ENCODE peak calls at places on chromosomes 7 and 10, in six cellular contexts. P, R, L, T, I and J are unnamed samples.
A peak's percentile ranks its signal among the peaks of the same experiment; 100 is the strongest.

GRCh38 chr10:79137404-79137803 is 68.6 kb downstream of the ZMIZ1 start:
- DNase-seq in P (no peak), R (no peak), L (no peak), T (no peak), I (no peak), J (no peak)

GRCh38 chr7:40471891-40472290 is 337.1 kb downstream of the SUGCT start:
- DNase-seq in P (no peak), R (no peak), L (no peak), T (no peak), I (no peak), J (no peak)

GRCh38 chr10:79378647-79379511 is 31.6 kb downstream of the PPIF start:
- DNase-seq in P (no peak), R (no peak), L (peak; percentile 61), T (no peak), I (no peak), J (no peak)

GRCh38 chr7:93889261-93889660 is 1.3 kb downstream of the TFPI2 start:
- DNase-seq in P (peak; percentile 92), R (peak; percentile 58), L (no peak), T (no peak), I (no peak), J (peak; percentile 76)

GRCh38 chr10:61842755-61843497 is 58.6 kb upstream of the ARID5B start:
- DNase-seq in P (peak; percentile 77), R (peak; percentile 57), L (no peak), T (no peak), I (no peak), J (peak; percentile 51)

GRCh38 chr10:18918545-18918944 is 130.1 kb upstream of the MALRD1 start:
- DNase-seq in P (peak; percentile 98), R (peak; percentile 24), L (no peak), T (no peak), I (no peak), J (no peak)

GRCh38 chr10:29590598-29591415 is 44.0 kb downstream of the SVIL start:
- DNase-seq in P (peak; percentile 86), R (peak; percentile 28), L (no peak), T (no peak), I (no peak), J (peak; percentile 55)

GRCh38 chr10:65143723-65144122 is 1622.5 kb downstream of the REEP3 start:
- DNase-seq in P (no peak), R (no peak), L (no peak), T (no peak), I (no peak), J (no peak)

GRCh38 chr10:126278846-126279245 is 109.4 kb downstream of the ADAM12 start:
- DNase-seq in P (peak; percentile 58), R (no peak), L (no peak), T (no peak), I (no peak), J (no peak)

GRCh38 chr7:87225696-87226095 is 6.2 kb upstream of the TMEM243 start:
- DNase-seq in P (peak; percentile 72), R (peak; percentile 21), L (no peak), T (no peak), I (no peak), J (peak; percentile 47)

GRCh38 chr10:91311601-91312000 is 91.1 kb downstream of the PCGF5 start:
- DNase-seq in P (no peak), R (no peak), L (no peak), T (no peak), I (no peak), J (peak; percentile 66)

GRCh38 chr10:57844387-57844998 is 423.2 kb downstream of the IPMK start:
- DNase-seq in P (no peak), R (no peak), L (no peak), T (no peak), I (no peak), J (no peak)

GRCh38 chr7:1361756-1362125 is 97.5 kb downstream of the MICALL2 start:
- DNase-seq in P (no peak), R (no peak), L (no peak), T (no peak), I (no peak), J (no peak)

GRCh38 chr7:92699560-92699959 is 109.4 kb upstream of the FAM133B start:
- DNase-seq in P (peak; percentile 72), R (no peak), L (no peak), T (no peak), I (no peak), J (peak; percentile 45)

GRCh38 chr7:134056816-134057215 is 70.3 kb upstream of the LRGUK start:
- DNase-seq in P (no peak), R (no peak), L (no peak), T (no peak), I (no peak), J (no peak)

GRCh38 chr10:29619273-29619672 is 15.5 kb downstream of the SVIL start:
- DNase-seq in P (peak; percentile 83), R (no peak), L (no peak), T (no peak), I (no peak), J (peak; percentile 66)

GRCh38 chr7:128030999-128031681 is at the start of gene LRRC4:
- DNase-seq in P (peak; percentile 43), R (no peak), L (no peak), T (no peak), I (peak; percentile 59), J (peak; percentile 78)

GRCh38 chr10:48273741-48274140 is 755 bp downstream of the FRMPD2 start:
- DNase-seq in P (no peak), R (no peak), L (no peak), T (no peak), I (no peak), J (no peak)

GRCh38 chr7:131527462-131527861 is 29.0 kb downstream of the PODXL start:
- DNase-seq in P (no peak), R (no peak), L (no peak), T (no peak), I (no peak), J (no peak)

GRCh38 chr10:70664702-70665195 is 7.6 kb upstream of the ADAMTS14 start:
- DNase-seq in P (peak; percentile 95), R (peak; percentile 99), L (peak; percentile 25), T (no peak), I (no peak), J (peak; percentile 96)

GRCh38 chr10:124223711-124224085 is 130.3 kb upstream of the CHST15 start:
- DNase-seq in P (no peak), R (no peak), L (no peak), T (no peak), I (no peak), J (no peak)

GRCh38 chr10:17026686-17027485 is 102.7 kb downstream of the CUBN start:
- DNase-seq in P (peak; percentile 32), R (peak; percentile 80), L (no peak), T (no peak), I (no peak), J (no peak)

GRCh38 chr10:533611-534566 is 155.6 kb downstream of the DIP2C start:
- DNase-seq in P (no peak), R (no peak), L (peak; percentile 47), T (no peak), I (no peak), J (no peak)

GRCh38 chr7:149670288-149670687 is 103.1 kb downstream of the ZNF467 start:
- DNase-seq in P (peak; percentile 10), R (no peak), L (no peak), T (no peak), I (no peak), J (peak; percentile 64)

GRCh38 chr10:6701289-6701688 is 121.2 kb upstream of the PRKCQ start:
- DNase-seq in P (no peak), R (no peak), L (no peak), T (no peak), I (peak; percentile 19), J (no peak)

GRCh38 chr7:2601907-2602735 is 29.7 kb upstream of the TTYH3 start:
- DNase-seq in P (no peak), R (no peak), L (peak; percentile 64), T (no peak), I (no peak), J (no peak)

GRCh38 chr7:12494354-12495024 is 76.0 kb upstream of the SCIN start:
- DNase-seq in P (no peak), R (no peak), L (no peak), T (no peak), I (no peak), J (no peak)

GRCh38 chr7:31110331-31111108 is 58.4 kb downstream of the ADCYAP1R1 start:
- DNase-seq in P (no peak), R (no peak), L (no peak), T (no peak), I (no peak), J (no peak)

GRCh38 chr10:78194539-78195402 is 161.1 kb downstream of the RPS24 start:
- DNase-seq in P (peak; percentile 57), R (peak; percentile 48), L (no peak), T (no peak), I (no peak), J (peak; percentile 16)

GRCh38 chr10:46223064-46223480 is 63.7 kb upstream of the ANTXRL start:
- DNase-seq in P (no peak), R (no peak), L (no peak), T (no peak), I (no peak), J (no peak)

GRCh38 chr10:101085846-101086245 is 24.1 kb downstream of the KAZALD1 start:
- DNase-seq in P (no peak), R (no peak), L (no peak), T (no peak), I (no peak), J (no peak)

GRCh38 chr7:47444376-47445098 is 137.4 kb downstream of the TNS3 start:
- DNase-seq in P (no peak), R (no peak), L (peak; percentile 66), T (no peak), I (no peak), J (no peak)
- TF ChIP-seq CTCF in P (peak; percentile 47), R (peak; percentile 72), L (peak; percentile 62), T (no peak), I (peak; percentile 56), J (peak; percentile 52)

GRCh38 chr7:158325530-158326381 is 261.9 kb downstream of the PTPRN2 start:
- DNase-seq in P (no peak), R (peak; percentile 24), L (no peak), T (no peak), I (no peak), J (no peak)
- TF ChIP-seq CTCF in P (no peak), R (no peak), L (no peak), T (no peak), I (no peak), J (no peak)

DNA sequence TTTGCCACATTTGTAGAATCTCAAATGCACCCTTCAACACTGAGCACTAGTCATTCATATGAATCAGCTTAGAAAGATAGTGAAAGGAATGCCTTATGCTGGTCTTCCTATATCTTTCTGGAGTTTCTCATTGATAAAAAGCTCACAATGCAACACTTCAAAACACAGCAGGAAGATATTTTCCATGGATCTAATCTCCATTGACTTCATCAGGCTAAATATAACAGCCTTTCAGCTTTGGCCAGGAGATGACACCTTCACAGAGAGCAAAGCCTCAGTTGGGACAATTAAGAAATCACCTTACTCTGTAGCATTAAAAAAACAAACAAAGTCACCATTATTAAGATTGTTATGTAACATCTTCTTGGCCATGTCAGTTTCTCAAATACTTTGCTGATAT is 6.7 kb downstream of the NRP1 start:
- DNase-seq in P (peak; percentile 47), R (peak; percentile 33), L (no peak), T (no peak), I (no peak), J (peak; percentile 47)
- TF ChIP-seq CTCF in P (peak; percentile 44), R (peak; percentile 62), L (no peak), T (no peak), I (no peak), J (peak; percentile 39)

DNA sequence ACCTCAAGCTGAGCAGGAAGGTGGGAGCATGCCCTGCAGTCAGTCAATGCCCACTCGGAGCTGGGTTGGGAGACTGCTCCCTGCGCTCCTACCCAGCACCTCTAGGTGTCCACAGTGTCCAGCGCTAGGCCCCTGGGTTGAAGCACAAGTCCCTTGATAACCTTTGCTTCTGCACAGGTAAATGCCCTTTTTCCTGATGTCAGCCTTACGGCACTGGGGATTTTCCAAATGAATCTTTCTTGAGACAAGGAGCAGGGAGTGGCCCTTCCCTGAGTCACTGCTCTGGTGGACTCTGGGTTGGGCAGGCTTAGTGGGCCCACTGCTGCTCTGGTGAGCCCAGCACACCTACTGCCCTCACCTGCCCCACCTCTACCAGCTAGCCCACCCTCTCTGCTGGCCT is 61.9 kb upstream of the OPN4 start:
- DNase-seq in P (no peak), R (no peak), L (no peak), T (no peak), I (no peak), J (no peak)
- TF ChIP-seq CTCF in P (peak; percentile 15), R (no peak), L (no peak), T (no peak), I (no peak), J (no peak)